ENCODE peak calls at places on chromosomes 13 and 19, in six cellular contexts. One of them, this sample, is unnamed.

GRCh38 chr13:106007156-106007555 is 528.3 kb downstream of the EFNB2 start:
- DNase-seq in HCEC 1CT: no peak
- DNase-seq in SJCRH30: no peak
- DNase-seq in NK-92 treated with Interleukin-12 subunit alpha and Interleukin-12 subunit beta, amount 100 ng/mL, for 24 hours: no peak
- DNase-seq in NCI-H82: no peak
- DNase-seq in AG04449: no peak
- DNase-seq in this sample: no peak

GRCh38 chr19:661427-662196 is 1.4 kb downstream of the RNF126 start:
- DNase-seq in HCEC 1CT: no peak
- DNase-seq in SJCRH30: no peak
- DNase-seq in NK-92 treated with Interleukin-12 subunit alpha and Interleukin-12 subunit beta, amount 100 ng/mL, for 24 hours: peak; percentile 28
- DNase-seq in NCI-H82: no peak
- DNase-seq in AG04449: no peak
- DNase-seq in this sample: peak; percentile 32

GRCh38 chr19:34493649-34494044 is 12.1 kb downstream of the WTIP start:
- DNase-seq in HCEC 1CT: no peak
- DNase-seq in SJCRH30: no peak
- DNase-seq in NK-92 treated with Interleukin-12 subunit alpha and Interleukin-12 subunit beta, amount 100 ng/mL, for 24 hours: no peak
- DNase-seq in NCI-H82: no peak
- DNase-seq in AG04449: no peak
- DNase-seq in this sample: no peak

GRCh38 chr13:51999525-51999924 is 11.7 kb downstream of the ATP7B start:
- DNase-seq in HCEC 1CT: no peak
- DNase-seq in SJCRH30: no peak
- DNase-seq in NK-92 treated with Interleukin-12 subunit alpha and Interleukin-12 subunit beta, amount 100 ng/mL, for 24 hours: no peak
- DNase-seq in NCI-H82: no peak
- DNase-seq in AG04449: no peak
- DNase-seq in this sample: peak; percentile 65

GRCh38 chr13:105612541-105612940 is 922.9 kb downstream of the EFNB2 start:
- DNase-seq in HCEC 1CT: no peak
- DNase-seq in SJCRH30: no peak
- DNase-seq in NK-92 treated with Interleukin-12 subunit alpha and Interleukin-12 subunit beta, amount 100 ng/mL, for 24 hours: no peak
- DNase-seq in NCI-H82: no peak
- DNase-seq in AG04449: no peak
- DNase-seq in this sample: no peak

GRCh38 chr13:113982296-113982661 is 8.4 kb upstream of the C13orf46 start:
- DNase-seq in HCEC 1CT: no peak
- DNase-seq in SJCRH30: no peak
- DNase-seq in NK-92 treated with Interleukin-12 subunit alpha and Interleukin-12 subunit beta, amount 100 ng/mL, for 24 hours: no peak
- DNase-seq in NCI-H82: no peak
- DNase-seq in AG04449: no peak
- DNase-seq in this sample: no peak

GRCh38 chr13:102913924-102914628 is 68.2 kb downstream of the ERCC5 start:
- DNase-seq in HCEC 1CT: no peak
- DNase-seq in SJCRH30: peak; percentile 50
- DNase-seq in NK-92 treated with Interleukin-12 subunit alpha and Interleukin-12 subunit beta, amount 100 ng/mL, for 24 hours: no peak
- DNase-seq in NCI-H82: peak; percentile 36
- DNase-seq in AG04449: no peak
- DNase-seq in this sample: peak; percentile 66

GRCh38 chr13:53191091-53191490 is 162.5 kb downstream of the OLFM4 start:
- DNase-seq in HCEC 1CT: no peak
- DNase-seq in SJCRH30: peak; percentile 88
- DNase-seq in NK-92 treated with Interleukin-12 subunit alpha and Interleukin-12 subunit beta, amount 100 ng/mL, for 24 hours: no peak
- DNase-seq in NCI-H82: peak; percentile 55
- DNase-seq in AG04449: no peak
- DNase-seq in this sample: peak; percentile 65

GRCh38 chr19:1076951-1077350 is 10.0 kb downstream of the ARHGAP45 start:
- DNase-seq in HCEC 1CT: no peak
- DNase-seq in SJCRH30: no peak
- DNase-seq in NK-92 treated with Interleukin-12 subunit alpha and Interleukin-12 subunit beta, amount 100 ng/mL, for 24 hours: peak; percentile 83
- DNase-seq in NCI-H82: no peak
- DNase-seq in AG04449: no peak
- DNase-seq in this sample: peak; percentile 85

GRCh38 chr19:46809534-46810272 is 21.3 kb upstream of the SLC1A5 start:
- DNase-seq in HCEC 1CT: no peak
- DNase-seq in SJCRH30: no peak
- DNase-seq in NK-92 treated with Interleukin-12 subunit alpha and Interleukin-12 subunit beta, amount 100 ng/mL, for 24 hours: no peak
- DNase-seq in NCI-H82: no peak
- DNase-seq in AG04449: no peak
- DNase-seq in this sample: no peak

GRCh38 chr19:10915511-10916091 is 12.8 kb downstream of the YIPF2 start:
- DNase-seq in HCEC 1CT: peak; percentile 95
- DNase-seq in SJCRH30: no peak
- DNase-seq in NK-92 treated with Interleukin-12 subunit alpha and Interleukin-12 subunit beta, amount 100 ng/mL, for 24 hours: no peak
- DNase-seq in NCI-H82: peak; percentile 58
- DNase-seq in AG04449: peak; percentile 23
- DNase-seq in this sample: peak; percentile 80

GRCh38 chr13:75250526-75251183 is 231.3 kb downstream of the TBC1D4 start:
- DNase-seq in HCEC 1CT: peak; percentile 56
- DNase-seq in SJCRH30: no peak
- DNase-seq in NK-92 treated with Interleukin-12 subunit alpha and Interleukin-12 subunit beta, amount 100 ng/mL, for 24 hours: no peak
- DNase-seq in NCI-H82: no peak
- DNase-seq in AG04449: peak; percentile 28
- DNase-seq in this sample: peak; percentile 47

GRCh38 chr13:76816394-76816793 is 69.8 kb downstream of the KCTD12 start:
- DNase-seq in HCEC 1CT: no peak
- DNase-seq in SJCRH30: no peak
- DNase-seq in NK-92 treated with Interleukin-12 subunit alpha and Interleukin-12 subunit beta, amount 100 ng/mL, for 24 hours: no peak
- DNase-seq in NCI-H82: no peak
- DNase-seq in AG04449: no peak
- DNase-seq in this sample: no peak

GRCh38 chr19:15427991-15428471 is 9.2 kb upstream of the AKAP8L start:
- DNase-seq in HCEC 1CT: no peak
- DNase-seq in SJCRH30: no peak
- DNase-seq in NK-92 treated with Interleukin-12 subunit alpha and Interleukin-12 subunit beta, amount 100 ng/mL, for 24 hours: no peak
- DNase-seq in NCI-H82: no peak
- DNase-seq in AG04449: no peak
- DNase-seq in this sample: no peak

GRCh38 chr19:16234552-16235445 is 37.1 kb downstream of the AP1M1 start:
- DNase-seq in HCEC 1CT: no peak
- DNase-seq in SJCRH30: no peak
- DNase-seq in NK-92 treated with Interleukin-12 subunit alpha and Interleukin-12 subunit beta, amount 100 ng/mL, for 24 hours: no peak
- DNase-seq in NCI-H82: no peak
- DNase-seq in AG04449: no peak
- DNase-seq in this sample: no peak

GRCh38 chr13:25691654-25692053 is 319.9 kb downstream of the ATP8A2 start:
- DNase-seq in HCEC 1CT: no peak
- DNase-seq in SJCRH30: no peak
- DNase-seq in NK-92 treated with Interleukin-12 subunit alpha and Interleukin-12 subunit beta, amount 100 ng/mL, for 24 hours: no peak
- DNase-seq in NCI-H82: peak; percentile 62
- DNase-seq in AG04449: no peak
- DNase-seq in this sample: no peak

GRCh38 chr13:91468301-91468700 is 69.9 kb downstream of the GPC5 start:
- DNase-seq in HCEC 1CT: no peak
- DNase-seq in SJCRH30: no peak
- DNase-seq in NK-92 treated with Interleukin-12 subunit alpha and Interleukin-12 subunit beta, amount 100 ng/mL, for 24 hours: no peak
- DNase-seq in NCI-H82: no peak
- DNase-seq in AG04449: no peak
- DNase-seq in this sample: peak; percentile 69

GRCh38 chr13:28145049-28145448 is 6.7 kb downstream of the PAN3 start:
- DNase-seq in HCEC 1CT: no peak
- DNase-seq in SJCRH30: no peak
- DNase-seq in NK-92 treated with Interleukin-12 subunit alpha and Interleukin-12 subunit beta, amount 100 ng/mL, for 24 hours: no peak
- DNase-seq in NCI-H82: no peak
- DNase-seq in AG04449: no peak
- DNase-seq in this sample: no peak

GRCh38 chr13:66349945-66350344 is 880.2 kb downstream of the PCDH9 start:
- DNase-seq in HCEC 1CT: no peak
- DNase-seq in SJCRH30: no peak
- DNase-seq in NK-92 treated with Interleukin-12 subunit alpha and Interleukin-12 subunit beta, amount 100 ng/mL, for 24 hours: no peak
- DNase-seq in NCI-H82: no peak
- DNase-seq in AG04449: no peak
- DNase-seq in this sample: no peak

GRCh38 chr13:110380359-110381028 is 73.4 kb downstream of the COL4A2 start:
- DNase-seq in HCEC 1CT: peak; percentile 85
- DNase-seq in SJCRH30: no peak
- DNase-seq in NK-92 treated with Interleukin-12 subunit alpha and Interleukin-12 subunit beta, amount 100 ng/mL, for 24 hours: no peak
- DNase-seq in NCI-H82: no peak
- DNase-seq in AG04449: peak; percentile 82
- DNase-seq in this sample: peak; percentile 22

GRCh38 chr13:99721606-99722384 is 220.5 kb downstream of the TM9SF2 start:
- DNase-seq in HCEC 1CT: no peak
- DNase-seq in SJCRH30: no peak
- DNase-seq in NK-92 treated with Interleukin-12 subunit alpha and Interleukin-12 subunit beta, amount 100 ng/mL, for 24 hours: no peak
- DNase-seq in NCI-H82: no peak
- DNase-seq in AG04449: no peak
- DNase-seq in this sample: peak; percentile 69